ENCODE peak calls at places on chromosomes 12 and 14, in five cellular contexts. M is cardiac fibroblast, J is WERI-Rb-1, X is BE2C, D is HL-60. P is an unnamed sample.

GRCh38 chr14:23602181-23603095 is 23.8 kb upstream of the JPH4 start:
- DNase-seq in M (no peak), J (no peak), X (no peak), D (no peak), P (no peak)

GRCh38 chr12:122080149-122081107 is 1.9 kb downstream of the MLXIP start:
- DNase-seq in M (peak), J (peak), X (peak), D (peak), P (peak)

GRCh38 chr12:128623748-128624147 is 200.0 kb downstream of the SLC15A4 start:
- DNase-seq in M (no peak), J (no peak), X (no peak), D (no peak), P (no peak)

GRCh38 chr12:50132505-50133135 is 20.6 kb downstream of the COX14 start:
- DNase-seq in M (no peak), J (no peak), X (no peak), D (no peak), P (no peak)

GRCh38 chr12:112616469-112617190 is 174.9 kb upstream of the RPH3A start:
- DNase-seq in M (no peak), J (no peak), X (no peak), D (no peak), P (no peak)

GRCh38 chr14:69987416-69988144 is 108.4 kb downstream of the SMOC1 start:
- DNase-seq in M (no peak), J (no peak), X (no peak), D (no peak), P (no peak)

GRCh38 chr14:29743566-29743965 is 184.1 kb downstream of the PRKD1 start:
- DNase-seq in M (no peak), J (no peak), X (no peak), D (no peak), P (no peak)

GRCh38 chr14:105154476-105154871 is 14.1 kb downstream of the JAG2 start:
- DNase-seq in M (no peak), J (no peak), X (no peak), D (no peak), P (no peak)

GRCh38 chr12:54701940-54702592 is 53.9 kb upstream of the DCD start:
- DNase-seq in M (peak), J (no peak), X (peak), D (no peak), P (no peak)

GRCh38 chr14:53183611-53184010 is 30.5 kb upstream of the DDHD1 start:
- DNase-seq in M (peak), J (no peak), X (no peak), D (no peak), P (no peak)

GRCh38 chr14:101628471-101628966 is 67.2 kb downstream of the DIO3 start:
- DNase-seq in M (peak), J (peak), X (peak), D (peak), P (peak)

GRCh38 chr12:6438345-6438744 is 6.4 kb upstream of the CD27 start:
- DNase-seq in M (no peak), J (no peak), X (no peak), D (no peak), P (no peak)

GRCh38 chr12:76379261-76379660 is 31.0 kb upstream of the BBS10 start:
- DNase-seq in M (no peak), J (no peak), X (no peak), D (no peak), P (no peak)

GRCh38 chr14:36820111-36820709 is 158.6 kb downstream of the PAX9 start:
- DNase-seq in M (no peak), J (no peak), X (no peak), D (no peak), P (no peak)

GRCh38 chr14:51674294-51675002 is 22.7 kb downstream of the FRMD6 start:
- DNase-seq in M (peak), J (no peak), X (no peak), D (no peak), P (no peak)

GRCh38 chr12:65656904-65657351 is 167.4 kb upstream of the HMGA2 start:
- DNase-seq in M (peak), J (no peak), X (no peak), D (peak), P (no peak)

GRCh38 chr12:123035841-123036240 is 55.4 kb downstream of the ARL6IP4 start:
- DNase-seq in M (no peak), J (no peak), X (no peak), D (no peak), P (no peak)

GRCh38 chr14:70257526-70257925 is 68.8 kb upstream of the SLC8A3 start:
- DNase-seq in M (no peak), J (peak), X (no peak), D (no peak), P (no peak)

GRCh38 chr12:7612851-7613250 is 52.9 kb downstream of the APOBEC1 start:
- DNase-seq in M (no peak), J (no peak), X (no peak), D (no peak), P (no peak)

GRCh38 chr12:130764475-130765185 is 48.5 kb upstream of the RIMBP2 start:
- DNase-seq in M (peak), J (no peak), X (no peak), D (no peak), P (no peak)

GRCh38 chr14:64235652-64236640 is 58.2 kb downstream of the ESR2 start:
- DNase-seq in M (no peak), J (no peak), X (no peak), D (no peak), P (no peak)

GRCh38 chr12:70398002-70398401 is 31.9 kb downstream of the KCNMB4 start:
- DNase-seq in M (no peak), J (no peak), X (no peak), D (no peak), P (no peak)

GRCh38 chr12:66600805-66601392 is 78.0 kb downstream of the GRIP1 start:
- DNase-seq in M (no peak), J (no peak), X (no peak), D (no peak), P (no peak)

GRCh38 chr12:65667932-65668331 is 156.4 kb upstream of the HMGA2 start:
- DNase-seq in M (no peak), J (no peak), X (no peak), D (no peak), P (no peak)

GRCh38 chr14:63573579-63573978 is 30.4 kb upstream of the PPP2R5E start:
- DNase-seq in M (peak), J (no peak), X (no peak), D (no peak), P (no peak)

GRCh38 chr12:29739279-29739991 is 44.3 kb downstream of the TMTC1 start:
- DNase-seq in M (no peak), J (no peak), X (no peak), D (no peak), P (no peak)

GRCh38 chr12:15244926-15245325 is 23.7 kb upstream of the RERG start:
- DNase-seq in M (no peak), J (no peak), X (no peak), D (no peak), P (no peak)

GRCh38 chr12:56299308-56299852 is 750 bp downstream of the CS start:
- DNase-seq in M (peak), J (no peak), X (no peak), D (no peak), P (no peak)

GRCh38 chr14:68544150-68544892 is 248.5 kb downstream of the ZFP36L1 start:
- DNase-seq in M (peak), J (no peak), X (no peak), D (no peak), P (no peak)

GRCh38 chr12:53402871-53403270 is 20.8 kb upstream of the AMHR2 start:
- DNase-seq in M (no peak), J (no peak), X (no peak), D (no peak), P (no peak)

GRCh38 chr12:47896633-47897032 is 8.2 kb downstream of the VDR start:
- DNase-seq in M (no peak), J (no peak), X (no peak), D (no peak), P (no peak)

GRCh38 chr14:89269404-89269803 is 147.6 kb downstream of the FOXN3 start:
- DNase-seq in M (no peak), J (no peak), X (no peak), D (no peak), P (no peak)

GRCh38 chr14:77045570-77045890 is 17.0 kb upstream of the IRF2BPL start:
- DNase-seq in M (no peak), J (no peak), X (no peak), D (no peak), P (peak)

GRCh38 chr12:14771651-14772137 is 31.6 kb downstream of the WBP11 start:
- DNase-seq in M (no peak), J (no peak), X (no peak), D (no peak), P (no peak)

GRCh38 chr14:74531467-74531866 is 37.9 kb downstream of the ISCA2 start:
- DNase-seq in M (peak), J (peak), X (no peak), D (no peak), P (no peak)

GRCh38 chr12:55718020-55718419 is 2.2 kb upstream of the RDH5 start:
- DNase-seq in M (peak), J (peak), X (no peak), D (no peak), P (no peak)

GRCh38 chr12:98578821-98579220 is 14.7 kb upstream of the SLC25A3 start:
- DNase-seq in M (no peak), J (no peak), X (no peak), D (peak), P (no peak)

GRCh38 chr12:75329918-75330826 is at the start of gene CAPS2:
- DNase-seq in M (peak), J (peak), X (peak), D (peak), P (peak)

GRCh38 chr12:65935906-65936528 is 111.7 kb downstream of the HMGA2 start:
- DNase-seq in M (peak), J (no peak), X (no peak), D (no peak), P (no peak)

DNA sequence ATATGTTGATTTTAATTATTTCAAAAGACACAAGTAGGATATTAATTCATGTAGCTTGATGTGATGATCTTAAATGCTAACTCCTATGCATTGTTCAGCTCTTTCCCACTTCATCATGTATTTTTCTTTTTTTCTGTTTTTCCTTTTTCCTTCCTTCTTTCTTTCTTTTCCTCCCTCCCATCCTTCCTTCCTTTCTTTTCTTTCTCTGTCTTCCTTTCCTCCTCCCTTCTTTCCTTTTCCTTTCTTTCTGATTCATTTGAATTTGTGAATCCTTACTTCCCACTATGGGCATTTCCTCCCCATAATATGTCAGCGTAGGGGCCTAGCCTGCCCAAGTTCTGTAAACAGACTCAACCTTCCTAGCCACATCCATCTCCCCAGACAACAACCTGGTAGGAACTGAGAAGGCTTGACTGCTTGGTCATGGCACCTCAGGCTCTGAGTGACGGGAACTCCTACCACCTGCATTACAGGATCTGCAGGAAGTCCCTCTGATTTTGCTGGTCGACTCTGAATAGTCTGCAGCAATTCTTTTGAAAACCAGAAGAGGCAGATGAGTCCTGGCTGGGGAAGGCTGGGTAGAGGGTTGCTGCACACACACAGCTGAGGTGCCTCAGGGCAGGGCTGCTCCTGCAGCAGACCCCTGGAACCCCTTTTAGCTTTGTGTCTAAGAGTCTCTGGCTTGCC is 33.4 kb upstream of the BHLHE41 start:
- DNase-seq in M (no peak), J (no peak), X (peak), D (no peak), P (no peak)
- TF ChIP-seq CTCF in M (no peak), J (no peak), X (no peak), D (no peak), P (no peak)

GRCh38 chr14:97584528-97584927 is 787.3 kb downstream of the VRK1 start:
- DNase-seq in M (no peak), J (no peak), X (no peak), D (no peak), P (no peak)
- TF ChIP-seq CTCF in M (no peak), J (no peak), X (no peak), D (no peak), P (no peak)

DNA sequence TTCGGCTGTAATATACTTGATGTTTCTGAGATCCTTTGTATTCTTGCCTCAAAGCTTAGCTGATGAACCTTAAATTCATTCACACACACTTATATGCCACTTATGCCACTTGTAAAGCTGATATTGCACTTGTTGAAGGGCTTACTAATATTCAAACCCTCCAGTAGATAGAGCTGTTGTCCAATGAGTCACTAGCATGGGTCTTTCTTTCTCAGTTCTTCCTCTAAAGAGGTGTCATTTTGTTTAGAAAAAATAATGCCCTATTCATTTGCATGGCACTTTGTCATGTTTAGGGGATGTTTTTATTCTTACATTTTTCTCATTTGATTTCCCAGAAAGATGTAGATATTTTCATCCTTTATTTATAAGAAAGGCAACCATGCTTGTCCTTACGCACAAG is 56.4 kb downstream of the MON2 start:
- DNase-seq in M (peak), J (no peak), X (no peak), D (no peak), P (no peak)
- TF ChIP-seq CTCF in M (no peak), J (peak), X (peak), D (no peak), P (no peak)

GRCh38 chr14:22598896-22599244 is 770 bp downstream of the ABHD4 start:
- DNase-seq in M (peak), J (peak), X (no peak), D (no peak), P (no peak)
- TF ChIP-seq CTCF in M (peak), J (no peak), X (no peak), D (no peak), P (no peak)

GRCh38 chr12:3000548-3001275 is 41.5 kb downstream of the TEAD4 start:
- DNase-seq in M (no peak), J (peak), X (no peak), D (no peak), P (no peak)
- TF ChIP-seq CTCF in M (no peak), J (peak), X (peak), D (no peak), P (no peak)

DNA sequence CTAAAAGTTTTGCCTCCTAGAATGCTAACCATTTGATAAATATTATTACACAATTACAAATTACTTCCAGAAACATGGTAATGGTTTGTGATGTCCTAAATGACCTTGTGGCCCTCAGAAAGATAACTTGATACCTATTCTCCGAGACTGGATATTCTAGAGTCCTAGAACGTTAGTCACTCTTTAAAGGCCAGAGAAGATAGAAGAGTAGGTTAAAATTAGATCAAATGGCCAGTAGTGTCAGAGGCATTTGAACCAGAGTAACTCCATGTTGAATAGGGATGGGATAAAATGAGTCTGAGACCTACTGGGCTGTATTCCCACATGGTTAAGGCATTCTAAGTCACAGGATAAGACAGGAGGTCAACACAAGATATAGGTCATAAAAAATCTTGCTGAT is 96.6 kb upstream of the ADAMTS20 start:
- DNase-seq in M (no peak), J (no peak), X (no peak), D (no peak), P (no peak)
- TF ChIP-seq CTCF in M (no peak), J (no peak), X (no peak), D (no peak), P (no peak)

GRCh38 chr12:532908-533565 is 73.3 kb downstream of the B4GALNT3 start:
- DNase-seq in M (no peak), J (peak), X (no peak), D (no peak), P (no peak)

GRCh38 chr12:531951-532585 is 72.3 kb downstream of the B4GALNT3 start:
- DNase-seq in M (no peak), J (no peak), X (no peak), D (no peak), P (no peak)

GRCh38 chr12:527729-528128 is 68.0 kb downstream of the B4GALNT3 start:
- DNase-seq in M (no peak), J (no peak), X (no peak), D (no peak), P (no peak)

GRCh38 chr12:530871-531270 is 71.1 kb downstream of the B4GALNT3 start:
- DNase-seq in M (no peak), J (peak), X (no peak), D (no peak), P (no peak)

GRCh38 chr12:530308-530707 is 70.6 kb downstream of the B4GALNT3 start:
- DNase-seq in M (no peak), J (peak), X (no peak), D (no peak), P (no peak)
- TF ChIP-seq CTCF in M (no peak), J (no peak), X (no peak), D (no peak), P (no peak)

DNA sequence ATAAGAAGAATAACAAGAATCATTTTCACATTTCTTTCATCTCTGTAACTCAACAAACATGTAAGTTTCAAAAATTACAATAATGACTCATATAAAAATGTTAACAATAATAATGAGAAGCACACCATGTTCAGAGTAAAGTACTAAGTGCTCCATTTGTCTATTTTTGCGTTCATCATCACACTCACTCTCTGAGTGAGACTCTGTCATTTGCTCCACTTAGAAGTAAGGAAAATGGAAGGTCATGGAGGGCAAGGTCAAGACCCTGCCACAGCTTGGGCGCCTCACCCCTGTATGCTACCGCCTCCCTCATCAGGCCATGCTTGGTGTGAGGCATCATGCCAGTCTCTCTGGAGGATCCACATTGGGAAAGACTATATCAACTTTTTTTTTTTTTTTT is 129.9 kb downstream of the TMEM30B start:
- DNase-seq in M (no peak), J (no peak), X (no peak), D (no peak), P (no peak)
- TF ChIP-seq CTCF in M (no peak), J (no peak), X (no peak), D (no peak), P (no peak)